ENCODE peak calls at places on chromosomes 7 and 10, in five cellular contexts. T, K, M, L and N are unnamed samples.

GRCh38 chr7:99016196-99016595 is 127.7 kb downstream of the SMURF1 start:
- DNase-seq in T (no peak), K (no peak), M (no peak), L (no peak), N (no peak)

GRCh38 chr7:97480700-97481410 is 251.0 kb upstream of the TAC1 start:
- DNase-seq in K (no peak), T (no peak), M (no peak), L (no peak), N (no peak)

GRCh38 chr7:78850093-78850740 is 603.2 kb downstream of the MAGI2 start:
- DNase-seq in K (no peak), T (no peak), M (no peak), L (no peak), N (no peak)

GRCh38 chr7:29610031-29610490 is 46.4 kb downstream of the PRR15 start:
- DNase-seq in T (no peak), K (no peak), M (no peak), L (no peak), N (no peak)

GRCh38 chr7:105473163-105473562 is 48.9 kb downstream of the PUS7 start:
- DNase-seq in L (no peak), K (no peak), M (no peak), T (no peak), N (no peak)

GRCh38 chr10:96960872-96961271 is 128.8 kb downstream of the LCOR start:
- DNase-seq in M (no peak), K (no peak), L (no peak), T (no peak), N (no peak)

GRCh38 chr10:43856299-43856698 is 207.6 kb upstream of the ZNF32 start:
- DNase-seq in K (no peak), T (no peak), L (no peak), M (no peak), N (no peak)

GRCh38 chr10:133257489-133258065 is 19.1 kb downstream of the ADAM8 start:
- DNase-seq in M (no peak), K (peak), T (peak), L (peak), N (peak)

GRCh38 chr7:146112755-146113154 is 3.8 kb upstream of the CNTNAP2 start:
- DNase-seq in T (no peak), M (no peak), K (no peak), L (no peak), N (no peak)

GRCh38 chr10:108787932-108788331 is 1135.4 kb downstream of the XPNPEP1 start:
- DNase-seq in T (no peak), M (no peak), K (no peak), L (no peak), N (no peak)

GRCh38 chr10:129958118-129958685 is 5.9 kb downstream of the EBF3 start:
- DNase-seq in K (no peak), L (no peak), T (no peak), M (no peak), N (no peak)

GRCh38 chr10:132066186-132066585 is 440 bp downstream of the JAKMIP3 start:
- DNase-seq in M (no peak), T (no peak), K (no peak), L (no peak), N (no peak)

GRCh38 chr7:23027261-23027660 is 13.3 kb upstream of the HYCC1 start:
- DNase-seq in K (no peak), L (no peak), M (no peak), T (no peak), N (no peak)

GRCh38 chr10:77566228-77566627 is 71.4 kb downstream of the KCNMA1 start:
- DNase-seq in L (no peak), K (no peak), T (no peak), M (no peak), N (no peak)

GRCh38 chr10:25899304-25899703 is 34.7 kb upstream of the MYO3A start:
- DNase-seq in L (no peak), M (no peak), K (no peak), T (no peak), N (no peak)

GRCh38 chr10:71648595-71649320 is 70.8 kb downstream of the C10orf105 start:
- DNase-seq in K (no peak), T (no peak), M (no peak), L (no peak), N (no peak)

GRCh38 chr10:86361134-86362128 is 5.2 kb downstream of the GRID1 start:
- DNase-seq in T (peak), L (no peak), M (no peak), K (no peak), N (no peak)

GRCh38 chr10:114566064-114566463 is 92.0 kb downstream of the ABLIM1 start:
- DNase-seq in K (no peak), M (no peak), L (no peak), T (no peak), N (no peak)

DNA sequence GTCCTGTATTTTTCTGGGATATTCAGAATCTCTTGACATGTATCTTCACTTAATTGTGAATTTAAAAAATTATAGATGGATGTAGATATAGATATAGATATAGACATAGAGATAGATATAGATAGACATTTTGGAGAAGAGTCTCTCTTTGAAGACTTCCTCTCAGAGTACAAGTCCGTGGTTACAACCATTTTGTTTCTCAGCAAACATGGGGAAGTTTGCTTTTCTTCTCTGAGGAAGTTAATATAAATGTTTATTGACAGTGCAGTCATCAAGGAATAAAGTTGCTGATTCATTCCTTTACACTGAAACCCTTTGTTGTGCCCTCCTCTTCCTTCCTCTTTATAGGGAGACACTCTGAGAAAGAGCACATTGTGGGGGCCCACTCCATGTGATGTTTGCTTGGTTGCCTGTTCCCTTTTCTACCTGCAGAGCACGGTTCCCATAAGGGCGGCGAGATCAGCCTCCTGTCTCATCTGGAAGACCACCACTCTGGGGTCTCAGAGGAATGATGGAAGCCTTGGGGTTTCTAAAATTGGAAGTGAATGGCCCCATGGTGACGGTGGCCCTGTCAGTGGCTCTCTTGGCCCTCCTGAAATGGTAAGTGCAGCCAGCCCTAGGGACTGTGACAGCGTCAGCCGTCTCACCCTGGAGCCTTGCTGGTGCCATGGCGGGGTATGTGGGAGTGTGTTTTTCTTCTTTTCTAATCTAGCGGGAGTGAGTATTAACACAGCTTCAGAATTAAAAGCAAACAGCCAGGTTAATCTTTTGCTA is at the start of gene TBXAS1:
- DNase-seq in M (no peak), K (peak), L (no peak), T (no peak), N (peak)
- H3K4me3 ChIP-seq in M (peak), K (no peak), L (peak), T (peak), N (peak)

GRCh38 chr7:134589491-134589941 is 40.6 kb downstream of the AKR1B15 start:
- DNase-seq in M (no peak), K (peak), L (no peak), T (no peak), N (no peak)

GRCh38 chr7:134584290-134584689 is 35.4 kb downstream of the AKR1B15 start:
- DNase-seq in L (no peak), T (no peak), K (no peak), M (no peak), N (no peak)

GRCh38 chr7:134585897-134586296 is 37.0 kb downstream of the AKR1B15 start:
- DNase-seq in L (no peak), M (no peak), K (no peak), T (no peak), N (no peak)

GRCh38 chr7:134587736-134588135 is 38.8 kb downstream of the AKR1B15 start:
- DNase-seq in M (no peak), L (no peak), K (no peak), T (no peak), N (no peak)
- H3K27ac ChIP-seq in M (no peak), L (no peak), K (no peak), T (no peak), N (no peak)

GRCh38 chr7:151271699-151272355 is 23.3 kb upstream of the SMARCD3 start:
- DNase-seq in T (no peak), L (no peak), K (peak), M (no peak), N (peak)
- TF ChIP-seq CTCF in T (no peak), L (no peak), K (no peak), M (no peak), N (no peak)

GRCh38 chr7:27105161-27106122 is 3.0 kb upstream of the HOXA2 start:
- DNase-seq in M (no peak), K (no peak), L (no peak), T (no peak), N (no peak)
- H3K4me3 ChIP-seq in M (no peak), K (no peak), L (no peak), T (no peak), N (no peak)

GRCh38 chr10:32139223-32140073 is 83.2 kb upstream of the KIF5B start:
- DNase-seq in M (no peak), K (peak), L (peak), T (peak), N (peak)
- H3K27ac ChIP-seq in M (no peak), K (no peak), L (peak), T (peak), N (peak)

DNA sequence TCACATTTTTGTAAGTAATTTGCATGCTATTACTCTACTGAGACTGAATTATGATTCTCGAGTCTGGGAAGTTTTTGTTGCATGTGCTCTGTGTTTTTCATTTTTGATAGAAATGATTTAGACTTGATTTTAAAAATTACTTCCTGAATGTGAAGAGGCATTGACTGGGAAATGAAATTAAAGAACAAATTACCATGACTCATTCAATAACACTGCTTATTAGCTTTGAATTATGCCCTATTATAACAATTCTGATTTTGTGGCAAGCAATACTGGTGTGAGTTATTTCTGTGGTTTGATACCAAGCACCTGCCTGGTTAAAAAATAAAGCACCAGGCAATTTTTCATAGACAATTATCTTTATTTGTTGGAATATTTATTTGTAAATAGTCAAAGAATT is 546 bp downstream of the LSMEM1 start:
- DNase-seq in K (no peak), T (no peak), L (no peak), M (no peak), N (no peak)
- TF ChIP-seq CTCF in K (no peak), T (no peak), L (no peak), M (no peak), N (no peak)

DNA sequence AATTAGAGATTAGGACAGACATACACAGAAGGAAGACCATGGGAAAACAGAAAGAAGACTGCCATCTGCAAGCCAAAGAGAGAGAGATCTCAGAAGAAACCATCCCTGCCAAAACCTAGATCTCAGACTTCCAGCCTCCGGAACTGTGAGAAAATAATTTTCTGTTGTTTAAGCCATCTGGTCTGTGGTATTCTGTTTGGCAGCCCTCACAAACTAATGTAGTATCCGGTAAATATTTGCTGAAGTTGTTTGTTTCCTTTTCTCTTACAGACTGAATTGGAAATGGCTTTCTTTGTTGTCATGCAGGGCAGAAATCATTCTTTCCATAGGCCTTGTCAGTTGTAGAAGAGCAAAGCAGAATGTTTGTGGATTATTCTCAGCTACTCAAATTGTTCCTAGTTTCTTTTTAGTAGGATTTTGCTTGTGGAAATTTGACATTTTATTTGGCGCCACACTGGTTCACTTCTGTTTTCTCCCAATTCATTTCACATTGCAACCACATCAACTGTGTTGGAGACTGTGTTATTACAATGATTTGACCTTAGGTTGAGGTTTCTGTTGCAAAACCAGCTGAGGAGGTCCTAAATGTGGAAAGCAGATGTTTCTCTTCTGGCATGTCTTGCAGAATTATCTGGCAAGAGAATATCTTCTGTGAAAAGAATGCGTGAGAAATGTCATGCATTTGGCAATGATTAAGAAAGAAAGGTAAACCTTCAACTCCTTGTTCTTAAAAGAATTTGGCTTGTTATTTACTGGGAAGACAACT is 25.9 kb downstream of the ACTA2 start:
- DNase-seq in L (no peak), M (no peak), T (no peak), K (no peak), N (no peak)
- H3K4me3 ChIP-seq in L (peak), M (no peak), T (peak), K (no peak), N (no peak)